ENCODE peak calls at places on chromosomes 4 and X, in eight cellular contexts. J is RPMI8226; A is activated naive CD8-positive, alpha-beta T cell treated with anti-CD3 and anti-CD28 coated beads for 36 hours; K is C1 segment of cervical spinal cord; X is NCI-H1092 treated with DMSO at 0.1 percent for 48 hours; U is neural crest cell; Q is NCI-H1694 treated with DMSO at 0.1 percent for 48 hours; L is HFFc6. H is an unnamed sample.

GRCh38 chr4:89300060-89300459 is 7.5 kb downstream of the GPRIN3 start:
- DNase-seq in A (no peak), Q (no peak), J (no peak), K (no peak), U (no peak), L (no peak), X (no peak), H (no peak)

GRCh38 chr4:162360369-162361149 is 196.8 kb upstream of the FSTL5 start:
- DNase-seq in L (no peak), X (no peak), U (no peak), K (no peak), Q (no peak), J (no peak), A (no peak), H (no peak)

GRCh38 chr4:8297141-8297601 is 27.6 kb downstream of the HTRA3 start:
- DNase-seq in X (no peak), U (no peak), J (no peak), L (no peak), K (no peak), Q (no peak), A (no peak), H (no peak)

GRCh38 chr4:15110120-15110571 is 107.9 kb downstream of the CPEB2 start:
- DNase-seq in J (no peak), A (no peak), L (no peak), K (no peak), Q (no peak), X (no peak), U (no peak), H (no peak)

GRCh38 chrX:49214996-49215526 is 15.1 kb upstream of the SYP start:
- DNase-seq in L (no peak), J (no peak), A (no peak), X (no peak), Q (no peak), U (no peak), K (no peak), H (no peak)

GRCh38 chr4:52823478-52824092 is 38.5 kb upstream of the RASL11B start:
- DNase-seq in A (no peak), U (no peak), Q (no peak), L (peak; percentile 51), J (no peak), X (no peak), K (no peak), H (no peak)

GRCh38 chr4:102338405-102338804 is 6.9 kb downstream of the SLC39A8 start:
- DNase-seq in U (no peak), Q (no peak), K (no peak), L (no peak), A (no peak), X (no peak), J (no peak), H (no peak)

GRCh38 chr4:103050736-103051436 is 25.7 kb downstream of the SLC9B2 start:
- DNase-seq in A (no peak), U (no peak), J (no peak), K (no peak), Q (no peak), X (no peak), L (no peak), H (no peak)

GRCh38 chr4:8101213-8101781 is 57.3 kb downstream of the ABLIM2 start:
- DNase-seq in Q (no peak), A (no peak), L (no peak), X (no peak), K (no peak), J (no peak), U (no peak), H (no peak)

GRCh38 chr4:74055498-74055897 is 17.0 kb upstream of the CXCL3 start:
- DNase-seq in A (no peak), L (no peak), X (no peak), J (no peak), K (no peak), U (no peak), Q (no peak), H (no peak)

GRCh38 chr4:2755821-2756690 is at the start of gene TNIP2:
- DNase-seq in A (peak; percentile 82), K (no peak), L (peak; percentile 64), J (peak; percentile 85), X (peak; percentile 48), Q (no peak), U (peak; percentile 64), H (peak; percentile 93)

GRCh38 chrX:31969714-31970113 is 897.9 kb upstream of the FTHL17 start:
- DNase-seq in U (no peak), K (no peak), X (no peak), A (no peak), L (no peak), Q (no peak), J (no peak), H (no peak)

GRCh38 chrX:26783512-26784225 is 567.7 kb downstream of the MAGEB5 start:
- DNase-seq in A (no peak), L (no peak), K (no peak), Q (peak; percentile 23), X (peak; percentile 2), J (peak; percentile 38), U (peak; percentile 26), H (peak; percentile 68)

GRCh38 chr4:122224348-122224747 is 72.2 kb downstream of the BLTP1 start:
- DNase-seq in U (peak; percentile 11), L (no peak), K (no peak), Q (no peak), J (no peak), A (no peak), X (no peak), H (peak; percentile 19)

GRCh38 chr4:16779028-16779675 is 119.3 kb downstream of the LDB2 start:
- DNase-seq in A (no peak), L (no peak), X (no peak), Q (no peak), K (no peak), J (no peak), U (no peak), H (no peak)

GRCh38 chrX:69024931-69025330 is 140.3 kb downstream of the PJA1 start:
- DNase-seq in Q (no peak), J (no peak), A (no peak), U (no peak), K (no peak), X (no peak), L (peak; percentile 7), H (peak; percentile 8)

GRCh38 chr4:148634476-148634875 is 192.3 kb upstream of the NR3C2 start:
- DNase-seq in U (no peak), K (no peak), J (no peak), X (no peak), A (no peak), L (no peak), Q (no peak), H (no peak)

GRCh38 chr4:33543941-33544450 is 2700.3 kb downstream of the ARAP2 start:
- DNase-seq in J (no peak), X (no peak), Q (no peak), L (no peak), U (no peak), A (no peak), K (no peak), H (no peak)

GRCh38 chr4:173040200-173040599 is 128.4 kb upstream of the GALNT7 start:
- DNase-seq in Q (no peak), K (no peak), J (peak; percentile 2), X (peak; percentile 59), L (no peak), U (no peak), A (no peak), H (peak; percentile 15)

GRCh38 chr4:14028862-14029261 is 401.3 kb upstream of the BOD1L1 start:
- DNase-seq in J (no peak), A (no peak), L (no peak), Q (no peak), U (no peak), K (no peak), X (no peak), H (no peak)